ENCODE peak calls at places on chromosomes 6 and 20, in four cellular contexts. I is H1, Z is K562, U is HepG2. V is an unnamed sample.

GRCh38 chr6:166275714-166276166 is 32.5 kb downstream of the PRR18 start:
- DNase-seq in I (no peak), Z (peak; percentile 81), U (peak; percentile 30), V (peak; percentile 79)

GRCh38 chr6:167856999-167857660 is 30.4 kb downstream of the AFDN start:
- DNase-seq in I (no peak), Z (peak; percentile 82), U (peak; percentile 22), V (no peak)

GRCh38 chr6:16398587-16398986 is 160.2 kb downstream of the GMPR start:
- DNase-seq in I (no peak), Z (no peak), U (no peak), V (no peak)

GRCh38 chr20:6668546-6668945 is 98.9 kb upstream of the BMP2 start:
- DNase-seq in I (no peak), Z (no peak), U (no peak), V (no peak)

GRCh38 chr6:6942826-6943225 is 164.9 kb upstream of the RREB1 start:
- DNase-seq in I (no peak), Z (no peak), U (no peak), V (no peak)

GRCh38 chr20:22653641-22654040 is 69.3 kb upstream of the FOXA2 start:
- DNase-seq in I (no peak), Z (no peak), U (no peak), V (no peak)

GRCh38 chr6:7367408-7367807 is 22.1 kb downstream of the CAGE1 start:
- DNase-seq in I (no peak), Z (no peak), U (no peak), V (no peak)

GRCh38 chr6:170101281-170102035 is 189.4 kb downstream of the DLL1 start:
- DNase-seq in I (no peak), Z (no peak), U (no peak), V (no peak)

GRCh38 chr20:37145014-37145413 is 34.1 kb upstream of the RPN2 start:
- DNase-seq in I (no peak), Z (no peak), U (no peak), V (no peak)

GRCh38 chr6:142680308-142680707 is 264.7 kb downstream of the HIVEP2 start:
- DNase-seq in I (no peak), Z (no peak), U (no peak), V (no peak)

GRCh38 chr20:23117738-23118137 is 31.6 kb upstream of the CD93 start:
- DNase-seq in I (no peak), Z (no peak), U (no peak), V (no peak)

GRCh38 chr6:81031429-81031828 is 721.1 kb downstream of the TENT5A start:
- DNase-seq in I (no peak), Z (no peak), U (no peak), V (no peak)

GRCh38 chr6:36333889-36334288 is 2.8 kb downstream of the BNIP5 start:
- DNase-seq in I (no peak), Z (no peak), U (no peak), V (no peak)

GRCh38 chr6:10297825-10298224 is 117.0 kb downstream of the TFAP2A start:
- DNase-seq in I (no peak), Z (no peak), U (no peak), V (no peak)

GRCh38 chr20:25675161-25675560 is 21.5 kb downstream of the ZNF337 start:
- DNase-seq in I (no peak), Z (no peak), U (no peak), V (no peak)
- TF ChIP-seq ATF3 in I (no peak), Z (no peak), U (no peak), V (no peak)

GRCh38 chr20:53940883-53941546 is 129.4 kb downstream of the BCAS1 start:
- DNase-seq in I (no peak), Z (no peak), U (no peak), V (no peak)
- TF ChIP-seq ATF2 in I (no peak), Z (no peak), U (no peak), V (no peak)

DNA sequence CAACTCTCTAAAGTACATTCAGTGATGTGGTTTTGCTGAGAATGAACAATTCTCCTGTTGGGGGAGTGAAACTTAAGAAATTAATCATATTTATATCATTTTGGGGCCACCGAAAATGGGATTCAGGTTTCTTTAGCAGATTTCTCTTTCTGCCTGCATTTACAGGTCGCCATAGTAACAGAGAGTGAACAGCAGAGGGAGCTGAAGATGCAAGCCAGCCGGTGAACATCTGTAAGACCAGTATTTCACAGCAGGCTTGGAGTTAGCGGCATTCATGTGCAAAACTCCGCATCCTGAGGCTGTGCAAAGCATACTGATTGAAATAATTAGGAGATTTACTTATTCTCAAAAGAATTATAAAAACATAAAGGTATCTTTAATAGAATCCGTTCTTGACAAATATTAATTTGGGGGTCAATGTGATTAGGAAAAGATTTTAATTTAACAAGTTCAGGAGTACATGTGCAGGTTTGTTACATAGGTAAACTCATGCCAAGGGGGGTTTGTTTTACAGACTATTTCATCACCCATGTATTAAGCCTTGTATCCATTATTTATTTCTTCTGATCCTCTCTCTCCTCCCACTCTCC is 17.9 kb upstream of the HSF2 start:
- DNase-seq in I (peak; percentile 29), Z (peak; percentile 56), U (peak; percentile 69), V (peak; percentile 53)
- TF ChIP-seq JUN in I (no peak), Z (no peak), U (no peak), V (no peak)

DNA sequence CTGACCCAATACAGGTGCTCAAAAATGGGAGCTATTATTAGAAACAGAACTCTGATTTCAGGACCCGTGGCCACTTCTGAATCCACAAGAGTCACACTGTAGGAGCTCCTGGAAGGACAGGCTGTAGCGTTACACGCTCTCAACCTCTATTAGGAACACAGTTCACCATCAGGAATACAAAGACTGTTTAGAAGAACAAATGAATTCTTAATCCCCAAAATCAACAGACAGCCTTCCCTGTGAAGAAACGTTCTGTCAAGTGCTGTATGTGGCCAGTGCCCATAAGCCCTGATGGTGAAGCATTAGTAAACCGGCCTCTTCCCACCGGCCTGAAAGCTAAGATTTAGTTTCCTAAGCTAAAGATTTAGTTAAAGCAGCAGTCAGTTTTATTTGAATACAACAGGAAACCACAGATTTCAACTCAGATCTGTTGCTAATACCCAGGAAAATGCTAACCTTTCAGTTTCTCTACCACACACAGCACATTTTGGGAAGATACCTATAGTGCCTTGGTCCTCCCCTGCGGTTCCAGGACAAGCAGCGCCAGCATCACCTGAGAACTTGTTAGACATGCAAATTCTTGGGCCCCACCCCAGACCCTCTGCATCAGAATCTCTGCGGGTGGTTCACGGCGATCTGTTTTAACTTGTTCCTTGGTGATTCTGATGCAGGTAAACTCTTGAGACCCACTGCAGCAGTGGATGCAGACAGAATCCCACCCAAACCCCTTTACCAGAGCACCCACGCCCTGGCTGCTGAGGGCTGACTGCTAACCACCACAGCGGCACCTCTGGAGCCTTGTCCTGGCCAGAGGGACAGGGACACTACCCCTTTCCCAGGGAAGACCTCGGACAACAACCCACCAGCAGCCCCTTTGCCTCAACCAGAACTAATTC is 33.4 kb downstream of the MTRES1 start:
- DNase-seq in I (peak; percentile 53), Z (no peak), U (peak; percentile 11), V (peak; percentile 66)
- TF ChIP-seq ATF3 in I (no peak), Z (no peak), U (no peak), V (no peak)